ENCODE peak calls at places on chromosomes 7 and 10, in eight cellular contexts. E is GM12892, V is stomach, A is heart left ventricle, F is A549, C is ovary, S is HCT116, O is body of pancreas. P is an unnamed sample.
A peak's percentile ranks its signal among the peaks of the same experiment; 100 is the strongest.

GRCh38 chr7:137992738-137993394 is 9.0 kb downstream of the CREB3L2 start:
- DNase-seq in V (no peak), E (no peak), S (no peak), F (no peak), O (peak; percentile 47), C (peak; percentile 72), A (peak; percentile 78), P (no peak)

GRCh38 chr7:73978681-73979563 is 49.1 kb upstream of the ELN start:
- DNase-seq in E (no peak), V (peak; percentile 77), O (peak; percentile 83), C (no peak), A (peak; percentile 48), S (peak; percentile 47), F (peak; percentile 90), P (no peak)

GRCh38 chr10:86536294-86536861 is 14.8 kb upstream of the WAPL start:
- DNase-seq in S (no peak), O (no peak), C (no peak), A (no peak), V (no peak), F (no peak), E (no peak), P (no peak)

GRCh38 chr7:935321-936130 is 19.0 kb downstream of the ADAP1 start:
- DNase-seq in S (no peak), O (no peak), E (no peak), F (no peak), C (no peak), A (peak; percentile 15), V (no peak), P (no peak)

GRCh38 chr10:21510218-21511070 is 15.0 kb downstream of the SKIDA1 start:
- DNase-seq in E (no peak), S (no peak), C (peak; percentile 39), A (peak; percentile 26), F (no peak), V (no peak), O (no peak), P (no peak)

GRCh38 chr7:92598310-92598981 is 8.3 kb upstream of the FAM133B start:
- DNase-seq in S (no peak), C (no peak), V (no peak), E (no peak), A (no peak), F (no peak), O (no peak), P (no peak)

GRCh38 chr7:141072548-141073172 is 1.2 kb upstream of the TMEM178B start:
- DNase-seq in V (no peak), F (peak; percentile 38), A (peak; percentile 66), E (no peak), S (no peak), C (peak; percentile 15), O (peak; percentile 52), P (peak; percentile 91)

GRCh38 chr10:97903128-97904025 is 53.7 kb downstream of the GOLGA7B start:
- DNase-seq in O (no peak), S (no peak), F (no peak), A (peak; percentile 15), E (no peak), V (no peak), C (no peak), P (no peak)

GRCh38 chr7:23012797-23013714 is 874 bp downstream of the HYCC1 start:
- DNase-seq in F (peak; percentile 12), V (no peak), C (peak; percentile 11), O (peak; percentile 18), S (no peak), E (no peak), A (peak; percentile 46), P (peak; percentile 32)

GRCh38 chr7:100437150-100438100 is 1.1 kb upstream of the PPP1R35 start:
- DNase-seq in F (no peak), O (peak; percentile 21), V (no peak), C (peak; percentile 44), E (no peak), S (no peak), A (no peak), P (no peak)

GRCh38 chr7:100433592-100434296 is 2.6 kb downstream of the PPP1R35 start:
- DNase-seq in C (no peak), O (no peak), V (no peak), F (no peak), E (no peak), S (no peak), A (no peak), P (no peak)

GRCh38 chr7:100434297-100435144 is 1.8 kb downstream of the PPP1R35 start:
- DNase-seq in C (no peak), O (no peak), A (no peak), S (no peak), V (no peak), F (no peak), E (no peak), P (no peak)

GRCh38 chr7:100433276-100433591 is 3.1 kb downstream of the PPP1R35 start:
- DNase-seq in O (no peak), S (no peak), V (no peak), F (no peak), C (no peak), A (no peak), E (no peak), P (no peak)

GRCh38 chr7:100435401-100436304 is 644 bp downstream of the PPP1R35 start:
- DNase-seq in C (peak; percentile 35), A (peak; percentile 52), V (peak; percentile 64), S (no peak), O (peak; percentile 62), F (no peak), E (peak; percentile 53), P (peak; percentile 50)
- TF ChIP-seq POLR2A in C (no peak), A (peak; percentile 31), V (no peak), S (no peak), O (peak; percentile 7), F (no peak), E (peak; percentile 46), P (no peak)

DNA sequence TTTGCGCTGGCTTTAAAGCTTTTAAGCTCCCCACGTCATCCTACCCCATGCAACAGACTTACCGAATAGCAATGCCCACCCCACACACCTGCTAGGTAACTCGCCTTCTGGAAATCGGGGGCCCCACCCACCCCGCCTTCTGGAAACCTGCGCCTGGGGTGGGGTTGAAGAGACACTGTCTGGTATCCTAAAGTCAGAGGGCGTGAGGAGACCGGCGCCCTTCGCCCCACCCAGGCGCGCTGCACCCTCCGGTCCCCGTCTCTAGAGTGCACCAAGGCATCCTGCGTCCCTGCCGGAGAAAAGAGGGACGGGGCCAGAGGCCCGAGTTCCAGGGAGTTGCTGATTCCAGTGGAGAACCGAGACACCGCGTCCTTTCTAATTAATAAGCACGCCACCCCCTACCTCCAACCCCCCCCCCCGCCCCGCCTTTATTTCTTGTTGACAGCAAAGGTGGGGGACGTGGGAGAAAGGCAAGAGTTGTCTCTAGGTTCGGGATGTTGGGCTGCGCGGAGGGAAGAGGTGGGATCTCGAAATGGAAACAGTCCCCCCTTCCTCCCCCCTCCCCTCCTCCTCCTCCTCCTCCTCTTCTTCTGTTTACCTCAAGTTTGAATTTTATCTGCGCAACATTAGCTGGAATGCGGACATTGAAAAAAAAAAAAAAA is 220.9 kb upstream of the MKLN1 start:
- DNase-seq in E (no peak), V (peak; percentile 45), S (no peak), O (peak; percentile 55), C (peak; percentile 68), A (peak; percentile 53), F (no peak), P (peak; percentile 67)
- TF ChIP-seq POLR2A in E (no peak), V (no peak), S (no peak), O (no peak), C (no peak), A (no peak), F (no peak), P (no peak)

GRCh38 chr10:68330852-68331454 is 911 bp upstream of the HNRNPH3 start:
- DNase-seq in F (no peak), A (peak; percentile 40), O (peak; percentile 35), V (no peak), C (peak; percentile 46), S (no peak), E (no peak), P (peak; percentile 68)

GRCh38 chr10:68333452-68333851 is 724 bp upstream of the PBLD start:
- DNase-seq in E (no peak), S (no peak), A (no peak), F (no peak), C (no peak), V (no peak), O (no peak), P (no peak)

GRCh38 chr10:68333058-68333395 is 299 bp upstream of the PBLD start:
- DNase-seq in C (no peak), V (no peak), E (no peak), F (no peak), S (no peak), O (no peak), A (no peak), P (no peak)

GRCh38 chr10:68331455-68332258 is at the start of gene HNRNPH3:
- DNase-seq in E (peak; percentile 83), C (peak; percentile 99), F (peak; percentile 90), S (peak; percentile 92), V (peak; percentile 99), A (peak; percentile 98), O (peak; percentile 99), P (peak; percentile 98)

DNA sequence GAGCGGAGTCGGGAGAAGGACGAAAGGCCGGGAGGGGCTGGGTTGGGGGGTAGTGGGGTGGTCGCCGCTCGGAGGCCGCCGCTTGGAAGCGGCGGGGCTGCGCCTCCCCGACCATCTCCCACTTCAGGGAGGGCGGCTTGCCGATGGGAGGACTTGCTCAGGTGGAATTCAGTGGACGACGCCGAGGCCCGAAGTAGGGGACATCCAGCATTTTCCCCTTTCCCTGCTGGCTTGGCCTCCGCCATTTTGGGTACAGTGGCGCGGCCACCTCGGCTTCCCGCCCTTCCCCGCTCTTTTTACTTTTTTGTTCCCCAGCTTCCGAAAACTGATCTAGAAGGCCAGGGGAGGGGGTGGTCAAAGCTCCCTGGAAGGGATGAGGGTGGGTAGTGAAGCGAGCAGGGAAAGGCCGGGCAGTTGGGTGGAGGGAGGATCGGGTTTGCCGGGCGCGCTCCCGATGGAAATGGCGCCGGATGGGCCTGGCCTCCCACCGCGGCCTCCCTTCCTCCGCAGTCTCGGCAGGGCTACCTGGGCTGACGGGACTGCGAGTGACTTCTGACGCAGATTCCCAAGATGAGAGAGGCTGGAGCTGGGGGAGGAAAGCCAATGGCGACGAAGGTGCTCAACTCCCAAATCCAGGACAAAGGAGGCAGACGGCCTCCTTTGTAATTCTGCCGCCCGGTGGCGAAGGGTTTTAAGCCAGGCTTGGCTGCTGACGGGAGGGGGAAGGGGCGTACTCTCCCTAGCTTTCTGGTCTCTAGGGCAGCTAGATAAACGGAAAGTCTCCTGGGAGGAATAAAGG is at the start of gene PBLD:
- DNase-seq in F (peak; percentile 48), C (peak; percentile 73), A (peak; percentile 78), O (peak; percentile 75), S (peak; percentile 43), E (peak; percentile 27), V (peak; percentile 73), P (peak; percentile 89)
- TF ChIP-seq POLR2A in F (peak; percentile 73), C (peak; percentile 74), A (peak; percentile 63), O (peak; percentile 81), S (no peak), E (peak; percentile 71), V (peak; percentile 51), P (peak; percentile 87)

DNA sequence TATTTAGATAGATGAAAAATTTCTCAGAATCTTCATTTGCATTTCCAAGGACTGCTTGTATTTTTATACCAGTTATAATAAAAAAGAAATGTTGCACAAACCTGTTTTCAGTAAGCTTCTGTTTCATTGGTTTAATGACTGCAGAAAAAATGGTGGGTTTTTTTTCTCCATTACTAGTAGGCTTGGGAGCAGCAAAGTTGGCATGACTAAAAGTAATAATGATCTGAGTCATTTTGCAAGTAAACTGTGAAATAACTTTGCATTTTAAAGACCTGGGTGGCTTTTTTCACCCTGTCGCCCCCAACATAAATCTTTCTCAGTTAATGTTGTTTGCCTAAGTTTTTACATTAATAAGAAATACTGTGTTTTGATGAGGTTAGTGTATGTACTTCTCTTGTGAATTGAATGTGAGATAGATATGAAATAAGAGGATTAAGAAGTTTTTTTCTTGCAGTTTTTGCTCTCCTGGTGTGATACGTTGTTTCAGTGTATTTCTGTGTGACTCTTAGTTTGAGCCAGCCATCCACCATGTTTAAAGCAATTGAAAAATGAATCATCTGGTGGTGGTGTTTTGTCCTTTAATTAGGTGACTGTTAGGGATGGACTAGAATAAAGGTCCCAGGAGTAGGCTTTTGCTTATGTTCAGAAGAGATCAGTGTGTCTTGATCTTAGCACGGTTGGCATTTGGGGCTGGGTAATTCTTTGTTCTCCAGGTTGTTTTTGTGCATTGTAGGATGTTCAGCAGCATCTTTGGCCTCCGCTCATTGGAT is 1.8 kb downstream of the GNAI1 start:
- DNase-seq in O (no peak), A (no peak), F (no peak), V (no peak), E (no peak), S (no peak), C (no peak), P (no peak)
- TF ChIP-seq POLR2A in O (no peak), A (no peak), F (no peak), V (no peak), E (no peak), S (no peak), C (no peak), P (no peak)